ENCODE peak calls at places on chromosomes 6 and 20, in seven cellular contexts. One of them, this sample, is unnamed.

GRCh38 chr6:43070028-43070632 is 6.0 kb upstream of the PTK7 start:
- DNase-seq in CD4-positive, CD25-positive, alpha-beta regulatory T cell: no peak
- DNase-seq in lung: no peak
- DNase-seq in mammary epithelial cell: peak; percentile 40
- DNase-seq in fibroblast of lung: peak; percentile 87
- DNase-seq in psoas muscle: no peak
- DNase-seq in A549: peak; percentile 53
- DNase-seq in this sample: no peak

GRCh38 chr20:45842169-45842812 is 8.7 kb downstream of the SNX21 start:
- DNase-seq in CD4-positive, CD25-positive, alpha-beta regulatory T cell: no peak
- DNase-seq in lung: no peak
- DNase-seq in mammary epithelial cell: no peak
- DNase-seq in fibroblast of lung: peak; percentile 69
- DNase-seq in psoas muscle: no peak
- DNase-seq in A549: no peak
- DNase-seq in this sample: no peak

GRCh38 chr20:52747736-52748135 is 224.4 kb upstream of the TSHZ2 start:
- DNase-seq in CD4-positive, CD25-positive, alpha-beta regulatory T cell: no peak
- DNase-seq in lung: no peak
- DNase-seq in mammary epithelial cell: no peak
- DNase-seq in fibroblast of lung: peak; percentile 54
- DNase-seq in psoas muscle: no peak
- DNase-seq in A549: no peak
- DNase-seq in this sample: no peak

GRCh38 chr6:12148841-12149240 is 136.7 kb downstream of the HIVEP1 start:
- DNase-seq in CD4-positive, CD25-positive, alpha-beta regulatory T cell: no peak
- DNase-seq in lung: no peak
- DNase-seq in mammary epithelial cell: no peak
- DNase-seq in fibroblast of lung: no peak
- DNase-seq in psoas muscle: no peak
- DNase-seq in A549: no peak
- DNase-seq in this sample: no peak

GRCh38 chr6:47195251-47195650 is 114.5 kb downstream of the TNFRSF21 start:
- DNase-seq in CD4-positive, CD25-positive, alpha-beta regulatory T cell: no peak
- DNase-seq in lung: no peak
- DNase-seq in mammary epithelial cell: no peak
- DNase-seq in fibroblast of lung: peak; percentile 90
- DNase-seq in psoas muscle: no peak
- DNase-seq in A549: no peak
- DNase-seq in this sample: no peak

GRCh38 chr6:37518116-37518515 is 18.4 kb upstream of the CCDC167 start:
- DNase-seq in CD4-positive, CD25-positive, alpha-beta regulatory T cell: no peak
- DNase-seq in lung: no peak
- DNase-seq in mammary epithelial cell: no peak
- DNase-seq in fibroblast of lung: no peak
- DNase-seq in psoas muscle: no peak
- DNase-seq in A549: no peak
- DNase-seq in this sample: no peak

GRCh38 chr20:48760403-48760889 is 67.4 kb downstream of the PREX1 start:
- DNase-seq in CD4-positive, CD25-positive, alpha-beta regulatory T cell: peak; percentile 68
- DNase-seq in lung: no peak
- DNase-seq in mammary epithelial cell: peak; percentile 27
- DNase-seq in fibroblast of lung: no peak
- DNase-seq in psoas muscle: no peak
- DNase-seq in A549: no peak
- DNase-seq in this sample: no peak

GRCh38 chr20:48783533-48784272 is 44.1 kb downstream of the PREX1 start:
- DNase-seq in CD4-positive, CD25-positive, alpha-beta regulatory T cell: no peak
- DNase-seq in lung: no peak
- DNase-seq in mammary epithelial cell: no peak
- DNase-seq in fibroblast of lung: peak; percentile 51
- DNase-seq in psoas muscle: no peak
- DNase-seq in A549: no peak
- DNase-seq in this sample: peak; percentile 51

GRCh38 chr6:128305228-128305627 is 215.2 kb downstream of the PTPRK start:
- DNase-seq in CD4-positive, CD25-positive, alpha-beta regulatory T cell: no peak
- DNase-seq in lung: no peak
- DNase-seq in mammary epithelial cell: no peak
- DNase-seq in fibroblast of lung: peak; percentile 38
- DNase-seq in psoas muscle: no peak
- DNase-seq in A549: no peak
- DNase-seq in this sample: no peak

DNA sequence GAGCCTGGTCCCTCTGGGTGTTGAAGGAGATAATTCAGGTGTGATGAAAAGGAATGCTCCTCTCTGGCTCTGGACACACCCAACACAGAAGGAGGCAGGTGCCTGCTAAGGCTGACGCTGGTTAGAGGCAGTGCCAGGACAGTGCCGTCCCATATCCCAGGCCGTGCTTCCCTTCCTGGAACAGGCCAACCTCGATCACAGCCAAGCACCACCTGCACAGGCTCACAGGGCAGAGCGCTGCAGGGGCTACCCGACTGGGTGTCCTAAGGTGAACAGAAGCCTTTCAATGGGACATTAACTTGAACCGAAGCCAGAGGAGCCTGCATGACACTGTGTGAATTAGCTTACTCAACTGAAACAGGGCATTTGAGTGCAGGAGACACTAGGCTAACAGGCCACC is 347.3 kb downstream of the TAF4 start:
- DNase-seq in CD4-positive, CD25-positive, alpha-beta regulatory T cell: no peak
- DNase-seq in lung: no peak
- DNase-seq in mammary epithelial cell: no peak
- DNase-seq in fibroblast of lung: no peak
- DNase-seq in psoas muscle: no peak
- DNase-seq in A549: no peak
- DNase-seq in this sample: no peak
- H3K4me3 ChIP-seq in CD4-positive, CD25-positive, alpha-beta regulatory T cell: no peak overlapping the region
- H3K4me3 ChIP-seq in lung: no peak overlapping the region
- H3K4me3 ChIP-seq in mammary epithelial cell: no peak overlapping the region
- H3K4me3 ChIP-seq in fibroblast of lung: no peak overlapping the region
- H3K4me3 ChIP-seq in psoas muscle: no peak overlapping the region
- H3K4me3 ChIP-seq in A549: no peak overlapping the region
- H3K4me3 ChIP-seq in this sample: no peak overlapping the region

GRCh38 chr20:50651676-50652075 is 39.7 kb downstream of the RIPOR3 start:
- DNase-seq in CD4-positive, CD25-positive, alpha-beta regulatory T cell: no peak
- DNase-seq in lung: no peak
- DNase-seq in mammary epithelial cell: no peak
- DNase-seq in fibroblast of lung: no peak
- DNase-seq in psoas muscle: no peak
- DNase-seq in A549: no peak
- DNase-seq in this sample: no peak

GRCh38 chr20:50658804-50659380 is 32.5 kb downstream of the RIPOR3 start:
- DNase-seq in CD4-positive, CD25-positive, alpha-beta regulatory T cell: no peak
- DNase-seq in lung: no peak
- DNase-seq in mammary epithelial cell: no peak
- DNase-seq in fibroblast of lung: no peak
- DNase-seq in psoas muscle: no peak
- DNase-seq in A549: no peak
- DNase-seq in this sample: no peak

GRCh38 chr20:50655325-50655880 is 35.9 kb downstream of the RIPOR3 start:
- DNase-seq in CD4-positive, CD25-positive, alpha-beta regulatory T cell: no peak
- DNase-seq in lung: no peak
- DNase-seq in mammary epithelial cell: no peak
- DNase-seq in fibroblast of lung: peak; percentile 92
- DNase-seq in psoas muscle: peak; percentile 64
- DNase-seq in A549: no peak
- DNase-seq in this sample: no peak

GRCh38 chr20:50652702-50653294 is 38.5 kb downstream of the RIPOR3 start:
- DNase-seq in CD4-positive, CD25-positive, alpha-beta regulatory T cell: no peak
- DNase-seq in lung: no peak
- DNase-seq in mammary epithelial cell: no peak
- DNase-seq in fibroblast of lung: peak; percentile 53
- DNase-seq in psoas muscle: no peak
- DNase-seq in A549: no peak
- DNase-seq in this sample: no peak

GRCh38 chr20:50654899-50655298 is 36.4 kb downstream of the RIPOR3 start:
- DNase-seq in CD4-positive, CD25-positive, alpha-beta regulatory T cell: no peak
- DNase-seq in lung: no peak
- DNase-seq in mammary epithelial cell: no peak
- DNase-seq in fibroblast of lung: no peak
- DNase-seq in psoas muscle: peak; percentile 33
- DNase-seq in A549: no peak
- DNase-seq in this sample: no peak
- H3K4me3 ChIP-seq in CD4-positive, CD25-positive, alpha-beta regulatory T cell: no peak overlapping the region
- H3K4me3 ChIP-seq in lung: no peak overlapping the region
- H3K4me3 ChIP-seq in mammary epithelial cell: no peak overlapping the region
- H3K4me3 ChIP-seq in fibroblast of lung: no peak overlapping the region
- H3K4me3 ChIP-seq in psoas muscle: no peak overlapping the region
- H3K4me3 ChIP-seq in A549: no peak overlapping the region
- H3K4me3 ChIP-seq in this sample: no peak overlapping the region

DNA sequence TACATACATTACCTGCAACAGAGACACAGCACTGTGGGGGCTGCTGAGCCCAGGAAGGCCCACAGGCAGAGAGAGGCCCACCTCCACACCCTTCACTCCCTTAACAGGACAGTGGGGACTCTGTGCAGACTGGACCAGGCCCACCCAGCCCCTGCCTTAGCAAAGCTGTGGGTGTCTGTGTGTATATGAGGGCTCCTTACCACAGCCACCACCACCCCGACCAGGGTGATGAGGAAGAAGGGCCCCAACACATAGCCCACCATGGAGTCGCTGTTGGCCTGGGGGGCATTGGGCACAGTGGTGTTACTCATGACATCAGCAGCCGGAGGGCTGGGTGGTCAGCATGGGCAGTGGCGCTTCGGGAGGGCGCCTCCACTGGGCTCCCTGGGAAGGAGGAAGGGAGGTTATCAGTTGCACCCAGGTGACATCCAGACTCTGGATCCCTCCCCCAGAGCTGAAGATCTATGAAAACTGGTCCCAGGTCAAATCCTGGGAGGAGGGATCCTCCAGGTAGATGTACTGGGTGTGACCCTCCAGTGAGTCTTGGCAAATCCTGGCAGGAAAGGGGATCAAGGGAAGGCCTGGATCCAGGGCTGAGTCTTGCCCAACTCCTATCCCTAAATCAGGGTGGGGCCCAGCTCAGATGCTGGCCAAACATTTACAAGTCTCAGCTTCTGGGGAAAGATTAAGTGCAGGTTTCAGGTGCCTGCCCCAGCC is 1.2 kb downstream of the SMIM29 start:
- DNase-seq in CD4-positive, CD25-positive, alpha-beta regulatory T cell: no peak
- DNase-seq in lung: no peak
- DNase-seq in mammary epithelial cell: no peak
- DNase-seq in fibroblast of lung: no peak
- DNase-seq in psoas muscle: no peak
- DNase-seq in A549: no peak
- DNase-seq in this sample: no peak
- H3K4me3 ChIP-seq in CD4-positive, CD25-positive, alpha-beta regulatory T cell: peak overlapping the region; percentile 79
- H3K4me3 ChIP-seq in lung: no peak overlapping the region
- H3K4me3 ChIP-seq in mammary epithelial cell: peak overlapping the region; percentile 83
- H3K4me3 ChIP-seq in fibroblast of lung: peak overlapping the region; percentile 42
- H3K4me3 ChIP-seq in psoas muscle: peak overlapping the region; percentile 72
- H3K4me3 ChIP-seq in A549: peak overlapping the region; percentile 76
- H3K4me3 ChIP-seq in this sample: peak overlapping the region; percentile 88

GRCh38 chr20:20012517-20012916 is 4.6 kb upstream of the NAA20 start:
- DNase-seq in CD4-positive, CD25-positive, alpha-beta regulatory T cell: no peak
- DNase-seq in lung: no peak
- DNase-seq in mammary epithelial cell: no peak
- DNase-seq in fibroblast of lung: no peak
- DNase-seq in psoas muscle: no peak
- DNase-seq in A549: no peak
- DNase-seq in this sample: no peak

GRCh38 chr20:20010639-20011500 is 6.3 kb upstream of the NAA20 start:
- DNase-seq in CD4-positive, CD25-positive, alpha-beta regulatory T cell: no peak
- DNase-seq in lung: no peak
- DNase-seq in mammary epithelial cell: no peak
- DNase-seq in fibroblast of lung: peak; percentile 91
- DNase-seq in psoas muscle: no peak
- DNase-seq in A549: no peak
- DNase-seq in this sample: peak; percentile 33

GRCh38 chr20:20014659-20015058 is 2.5 kb upstream of the NAA20 start:
- DNase-seq in CD4-positive, CD25-positive, alpha-beta regulatory T cell: no peak
- DNase-seq in lung: no peak
- DNase-seq in mammary epithelial cell: no peak
- DNase-seq in fibroblast of lung: no peak
- DNase-seq in psoas muscle: no peak
- DNase-seq in A549: no peak
- DNase-seq in this sample: no peak

GRCh38 chr20:20005381-20005780 is 11.8 kb upstream of the NAA20 start:
- DNase-seq in CD4-positive, CD25-positive, alpha-beta regulatory T cell: no peak
- DNase-seq in lung: no peak
- DNase-seq in mammary epithelial cell: no peak
- DNase-seq in fibroblast of lung: no peak
- DNase-seq in psoas muscle: no peak
- DNase-seq in A549: no peak
- DNase-seq in this sample: no peak

DNA sequence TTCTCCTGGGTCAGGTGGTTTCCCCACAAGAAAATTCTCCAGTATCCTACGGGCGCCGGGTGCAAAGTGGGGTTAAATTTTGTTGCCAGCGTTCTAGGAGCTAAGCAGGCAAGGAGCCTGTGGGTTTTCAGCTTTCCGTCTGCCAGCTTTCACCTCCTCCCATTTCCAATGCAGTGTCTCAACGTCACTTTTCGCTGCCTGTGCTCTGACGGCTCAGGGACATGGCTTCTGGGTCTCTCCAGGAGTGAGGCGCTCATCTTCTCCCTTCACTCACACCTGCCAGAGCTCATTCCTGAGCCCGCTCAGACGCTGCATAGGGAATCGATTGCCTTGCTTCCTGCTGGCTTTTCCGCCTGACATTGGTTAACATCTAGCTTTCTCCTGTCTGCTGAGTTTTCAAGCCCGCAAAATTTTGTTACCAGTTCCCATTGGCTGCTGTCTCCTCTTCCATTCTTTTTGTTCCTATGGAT is 7.3 kb upstream of the NAA20 start:
- DNase-seq in CD4-positive, CD25-positive, alpha-beta regulatory T cell: no peak
- DNase-seq in lung: no peak
- DNase-seq in mammary epithelial cell: no peak
- DNase-seq in fibroblast of lung: no peak
- DNase-seq in psoas muscle: no peak
- DNase-seq in A549: no peak
- DNase-seq in this sample: no peak
- H3K4me3 ChIP-seq in CD4-positive, CD25-positive, alpha-beta regulatory T cell: no peak overlapping the region
- H3K4me3 ChIP-seq in lung: no peak overlapping the region
- H3K4me3 ChIP-seq in mammary epithelial cell: no peak overlapping the region
- H3K4me3 ChIP-seq in fibroblast of lung: no peak overlapping the region
- H3K4me3 ChIP-seq in psoas muscle: peak overlapping the region; percentile 37
- H3K4me3 ChIP-seq in A549: no peak overlapping the region
- H3K4me3 ChIP-seq in this sample: no peak overlapping the region

DNA sequence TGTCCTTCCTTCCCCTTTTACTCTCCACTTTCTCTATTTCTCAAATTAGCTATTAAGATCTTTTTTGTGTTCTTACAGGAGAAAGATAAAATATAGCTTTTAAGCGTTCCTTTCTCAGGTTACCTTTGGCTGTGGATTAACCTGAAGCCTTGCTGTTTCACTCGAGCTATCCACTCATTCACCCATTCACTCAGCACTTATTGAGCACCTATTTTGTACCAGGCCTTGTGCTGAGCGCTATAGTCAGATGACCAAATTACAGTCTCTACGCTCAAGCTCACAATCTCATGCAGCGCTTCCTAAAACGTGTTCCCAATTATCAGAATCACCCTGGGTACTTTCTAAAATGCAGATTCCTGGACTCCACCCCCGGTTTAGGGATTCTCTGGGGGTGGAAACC is 1.8 kb upstream of the CEP250 start:
- DNase-seq in CD4-positive, CD25-positive, alpha-beta regulatory T cell: no peak
- DNase-seq in lung: no peak
- DNase-seq in mammary epithelial cell: no peak
- DNase-seq in fibroblast of lung: no peak
- DNase-seq in psoas muscle: no peak
- DNase-seq in A549: no peak
- DNase-seq in this sample: no peak
- H3K4me3 ChIP-seq in CD4-positive, CD25-positive, alpha-beta regulatory T cell: no peak overlapping the region
- H3K4me3 ChIP-seq in lung: no peak overlapping the region
- H3K4me3 ChIP-seq in mammary epithelial cell: peak overlapping the region; percentile 82
- H3K4me3 ChIP-seq in fibroblast of lung: peak overlapping the region; percentile 42
- H3K4me3 ChIP-seq in psoas muscle: peak overlapping the region; percentile 81
- H3K4me3 ChIP-seq in A549: peak overlapping the region; percentile 71
- H3K4me3 ChIP-seq in this sample: peak overlapping the region; percentile 52

This sample was measured in astrocyte of the cerebellum.